ENCODE peak calls at places on chromosomes 7 and 10, in seven cellular contexts. T is spleen, Y is HCT116, A is IMR-90, K is A549, W is esophagus squamous epithelium, I is upper lobe of left lung. E is an unnamed sample.
A peak's percentile ranks its signal among the peaks of the same experiment; 100 is the strongest.

GRCh38 chr7:1694551-1694950 is 24.5 kb downstream of the ELFN1 start:
- DNase-seq in T (peak; percentile 47), Y (no peak), A (no peak), K (no peak), W (no peak), I (no peak), E (peak; percentile 74)

GRCh38 chr10:15548331-15548730 is 171.4 kb downstream of the ITGA8 start:
- DNase-seq in T (no peak), Y (no peak), A (no peak), K (no peak), W (no peak), I (no peak), E (no peak)

GRCh38 chr7:101164071-101164840 is 1.1 kb downstream of the VGF start:
- DNase-seq in T (peak; percentile 76), Y (no peak), A (peak; percentile 65), K (no peak), W (no peak), I (peak; percentile 87), E (no peak)

GRCh38 chr7:1246170-1246870 is 13.6 kb downstream of the UNCX start:
- DNase-seq in T (no peak), Y (no peak), A (no peak), K (no peak), W (no peak), I (peak; percentile 72), E (no peak)

GRCh38 chr7:44218418-44219201 is 17.8 kb downstream of the YKT6 start:
- DNase-seq in T (peak; percentile 68), Y (no peak), A (no peak), K (no peak), W (no peak), I (peak; percentile 58), E (no peak)

GRCh38 chr7:47281161-47281560 is 300.8 kb downstream of the TNS3 start:
- DNase-seq in T (no peak), Y (no peak), A (no peak), K (no peak), W (no peak), I (no peak), E (no peak)

GRCh38 chr10:110275140-110275729 is 29.5 kb downstream of the SMNDC1 start:
- DNase-seq in T (no peak), Y (no peak), A (no peak), K (no peak), W (no peak), I (no peak), E (no peak)

GRCh38 chr7:115357213-115357999 is 435.5 kb downstream of the MDFIC start:
- DNase-seq in T (no peak), Y (no peak), A (peak; percentile 94), K (no peak), W (no peak), I (no peak), E (no peak)

GRCh38 chr10:59967079-59967478 is 60.7 kb upstream of the CCDC6 start:
- DNase-seq in T (no peak), Y (no peak), A (no peak), K (no peak), W (no peak), I (no peak), E (no peak)

GRCh38 chr10:44703241-44704155 is 207.6 kb upstream of the TMEM72 start:
- DNase-seq in T (no peak), Y (no peak), A (peak; percentile 75), K (no peak), W (no peak), I (no peak), E (no peak)

GRCh38 chr10:95925033-95925432 is 17.3 kb downstream of the CC2D2B start:
- DNase-seq in T (no peak), Y (no peak), A (no peak), K (no peak), W (no peak), I (no peak), E (no peak)

GRCh38 chr7:76340617-76341131 is 18.1 kb downstream of the YWHAG start:
- DNase-seq in T (no peak), Y (no peak), A (peak; percentile 92), K (no peak), W (no peak), I (no peak), E (no peak)

GRCh38 chr7:30510124-30511074 is 5.8 kb upstream of the GGCT start:
- DNase-seq in T (no peak), Y (peak; percentile 36), A (peak; percentile 44), K (no peak), W (no peak), I (no peak), E (no peak)

GRCh38 chr10:74103560-74104248 is 46.9 kb downstream of the AP3M1 start:
- DNase-seq in T (no peak), Y (peak; percentile 16), A (peak; percentile 42), K (peak; percentile 48), W (no peak), I (no peak), E (no peak)
- TF ChIP-seq CTCF in T (no peak), Y (peak; percentile 60), A (peak; percentile 40), K (peak; percentile 58), W (peak; percentile 20), I (no peak), E (no peak)

DNA sequence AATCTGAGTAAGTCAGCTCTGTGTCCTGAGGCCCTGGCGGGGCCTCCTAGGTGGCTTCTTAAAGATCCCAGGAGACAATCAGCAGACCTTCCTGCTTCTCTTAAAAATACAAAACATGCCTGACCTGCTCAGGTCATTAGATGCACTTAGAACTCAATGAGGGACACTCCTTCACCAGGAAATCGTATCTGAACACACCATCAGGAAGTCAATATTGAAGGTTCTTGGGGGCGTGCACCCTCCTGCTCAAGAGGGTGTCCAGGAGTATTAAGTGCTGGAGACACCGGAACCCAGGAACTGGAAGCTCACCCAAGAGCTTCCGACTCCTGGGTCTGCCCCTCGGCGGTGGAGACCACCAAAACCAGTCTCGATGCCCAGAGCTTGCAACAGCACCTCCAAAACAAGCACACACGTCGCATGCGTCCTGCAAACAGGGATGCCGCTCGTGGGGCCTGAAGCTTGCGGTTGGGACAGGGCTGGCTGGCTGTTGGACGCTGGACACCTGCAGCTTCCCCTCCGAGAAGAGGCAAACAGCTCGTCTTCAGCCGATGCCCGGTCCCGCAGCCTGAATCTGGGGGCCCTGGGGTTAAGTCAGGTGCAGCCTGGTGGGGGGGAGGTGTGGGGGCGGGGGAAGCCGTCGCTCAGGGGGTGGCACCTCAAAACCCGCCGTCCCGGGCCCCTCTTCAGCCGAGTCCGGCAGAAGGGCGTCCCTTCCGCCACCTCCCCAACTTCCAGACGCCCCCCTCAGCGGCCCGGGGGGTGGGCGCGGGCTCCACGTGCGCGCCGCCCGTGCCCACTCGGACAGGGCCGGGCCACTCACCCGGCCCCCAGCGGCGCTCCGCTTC is 722 bp downstream of the RAPGEF5 start:
- DNase-seq in T (peak; percentile 78), Y (no peak), A (no peak), K (no peak), W (no peak), I (peak; percentile 70), E (no peak)
- TF ChIP-seq POLR2A in T (no peak), Y (no peak), A (no peak), K (no peak), W (no peak), I (no peak), E (no peak)

GRCh38 chr10:86130737-86131475 is 235.7 kb downstream of the GRID1 start:
- DNase-seq in T (no peak), Y (no peak), A (no peak), K (no peak), W (no peak), I (no peak), E (no peak)

GRCh38 chr10:86123304-86123703 is 243.3 kb downstream of the GRID1 start:
- DNase-seq in T (peak; percentile 43), Y (no peak), A (no peak), K (no peak), W (no peak), I (no peak), E (no peak)

GRCh38 chr10:86127274-86127819 is 239.2 kb downstream of the GRID1 start:
- DNase-seq in T (no peak), Y (no peak), A (no peak), K (no peak), W (no peak), I (no peak), E (no peak)

GRCh38 chr10:86123745-86124144 is 242.8 kb downstream of the GRID1 start:
- DNase-seq in T (peak; percentile 68), Y (no peak), A (no peak), K (no peak), W (no peak), I (no peak), E (no peak)

DNA sequence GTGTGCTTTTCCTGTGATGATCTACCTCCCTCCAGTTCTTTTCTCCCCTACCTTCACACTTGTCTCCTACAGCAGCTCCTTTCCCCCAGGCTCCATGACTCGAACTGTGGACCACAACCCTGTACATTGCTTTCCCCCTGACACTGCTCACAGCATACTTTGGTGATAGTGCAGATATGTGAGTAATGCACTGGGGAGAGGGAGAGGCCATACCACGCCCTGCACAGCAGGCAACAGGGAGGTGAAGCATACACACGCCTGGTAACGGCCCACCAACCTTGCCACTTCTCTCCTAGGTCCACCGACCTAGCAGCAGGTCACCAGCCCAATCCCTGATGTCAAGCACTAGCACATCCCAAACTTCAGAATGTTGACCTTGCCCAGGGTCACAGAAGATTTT is 238.2 kb downstream of the GRID1 start:
- DNase-seq in T (no peak), Y (no peak), A (no peak), K (no peak), W (no peak), I (no peak), E (no peak)
- H3K4me3 ChIP-seq in T (no peak overlapping the region), Y (no peak overlapping the region), A (no peak overlapping the region), K (no peak overlapping the region), W (no peak overlapping the region), I (no peak overlapping the region), E (no peak overlapping the region)

GRCh38 chr10:28540145-28540544 is 7.2 kb downstream of the WAC start:
- DNase-seq in T (no peak), Y (no peak), A (no peak), K (no peak), W (no peak), I (no peak), E (no peak)

GRCh38 chr10:28545967-28546644 is 13.2 kb downstream of the WAC start:
- DNase-seq in T (no peak), Y (no peak), A (no peak), K (no peak), W (no peak), I (no peak), E (no peak)

GRCh38 chr10:28544058-28544457 is 11.1 kb downstream of the WAC start:
- DNase-seq in T (no peak), Y (no peak), A (no peak), K (no peak), W (no peak), I (no peak), E (no peak)

GRCh38 chr10:28542728-28543127 is 9.8 kb downstream of the WAC start:
- DNase-seq in T (no peak), Y (no peak), A (no peak), K (no peak), W (no peak), I (no peak), E (no peak)

DNA sequence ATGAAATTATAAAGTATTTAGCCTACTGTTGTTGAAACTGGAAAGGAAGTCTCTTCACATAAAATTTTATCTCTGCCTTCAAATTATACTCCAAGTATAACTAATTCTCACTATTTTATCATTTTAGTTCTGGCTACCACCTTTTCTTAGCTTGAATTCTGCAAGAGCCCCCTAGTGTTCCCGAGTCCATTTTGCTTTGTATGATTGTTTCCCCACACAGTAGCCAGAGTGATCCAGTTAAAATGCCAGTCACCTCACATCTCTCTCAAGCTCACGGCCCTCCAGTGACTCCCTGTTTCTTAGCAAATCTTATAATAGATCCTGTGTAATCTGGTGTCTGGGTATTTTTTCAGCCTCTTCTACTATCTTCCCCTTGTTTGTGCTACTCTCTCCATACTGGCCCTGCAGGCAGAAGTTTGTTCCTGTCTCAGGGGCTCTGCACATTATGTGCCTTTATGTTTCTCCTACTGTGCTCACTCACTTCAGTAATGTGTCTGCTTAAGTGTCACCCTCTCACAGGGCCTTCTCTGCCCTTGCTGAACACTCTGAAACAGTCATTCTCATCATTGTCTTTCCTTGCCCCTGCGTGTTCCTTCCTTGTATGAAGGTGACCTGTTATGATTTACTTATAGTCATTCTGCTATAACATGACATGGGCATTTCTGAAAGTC is 8.9 kb downstream of the WAC start:
- DNase-seq in T (no peak), Y (no peak), A (no peak), K (no peak), W (no peak), I (no peak), E (no peak)
- TF ChIP-seq CTCF in T (no peak), Y (no peak), A (no peak), K (peak; percentile 20), W (no peak), I (no peak), E (no peak)

E was measured in lower leg skin.